ENCODE peak calls at places on chromosomes 16 and 17, in ten cellular contexts. O, C, X, I, Q, D, F, A, U and P are unnamed samples.
A peak's percentile ranks its signal among the peaks of the same experiment; 100 is the strongest.

GRCh38 chr16:1455190-1456171 is 11.1 kb upstream of the CCDC154 start:
- DNase-seq in O (no peak), C (no peak), X (no peak), I (no peak), Q (no peak), D (no peak), F (no peak), A (no peak), U (peak; percentile 44), P (no peak)

GRCh38 chr16:75062135-75062943 is 54.2 kb downstream of the LDHD start:
- DNase-seq in O (no peak), C (peak; percentile 55), X (no peak), I (no peak), Q (no peak), D (no peak), F (no peak), A (no peak), U (peak; percentile 82), P (no peak)

GRCh38 chr17:16072031-16072430 is 72.4 kb downstream of the TTC19 start:
- DNase-seq in O (no peak), C (no peak), X (no peak), I (no peak), Q (no peak), D (no peak), F (no peak), A (no peak), U (no peak), P (no peak)

GRCh38 chr16:81401035-81401950 is 43.3 kb upstream of the CMIP start:
- DNase-seq in O (no peak), C (no peak), X (no peak), I (no peak), Q (no peak), D (no peak), F (no peak), A (no peak), U (no peak), P (no peak)

GRCh38 chr16:64627288-64627687 is 494.6 kb downstream of the CDH11 start:
- DNase-seq in O (no peak), C (no peak), X (no peak), I (no peak), Q (no peak), D (no peak), F (no peak), A (peak; percentile 31), U (no peak), P (no peak)

GRCh38 chr17:14792751-14793150 is 472.4 kb downstream of the PMP22 start:
- DNase-seq in O (no peak), C (peak; percentile 23), X (no peak), I (no peak), Q (no peak), D (no peak), F (no peak), A (no peak), U (no peak), P (no peak)

GRCh38 chr16:77213542-77214108 is 14.4 kb downstream of the SYCE1L start:
- DNase-seq in O (no peak), C (no peak), X (no peak), I (no peak), Q (no peak), D (no peak), F (no peak), A (no peak), U (no peak), P (no peak)

GRCh38 chr16:51465026-51465425 is 314.0 kb upstream of the SALL1 start:
- DNase-seq in O (no peak), C (no peak), X (no peak), I (no peak), Q (no peak), D (no peak), F (no peak), A (no peak), U (no peak), P (no peak)

GRCh38 chr17:38324732-38325131 is 19.0 kb downstream of the GPR179 start:
- DNase-seq in O (no peak), C (no peak), X (no peak), I (no peak), Q (no peak), D (no peak), F (no peak), A (no peak), U (no peak), P (no peak)

GRCh38 chr17:80023261-80024205 is 12.1 kb downstream of the TBC1D16 start:
- DNase-seq in O (no peak), C (peak; percentile 40), X (no peak), I (peak; percentile 55), Q (no peak), D (no peak), F (no peak), A (no peak), U (peak; percentile 55), P (no peak)

GRCh38 chr17:63943745-63944144 is 11.6 kb upstream of the CD79B start:
- DNase-seq in O (no peak), C (no peak), X (no peak), I (no peak), Q (no peak), D (no peak), F (no peak), A (no peak), U (no peak), P (no peak)
- TF ChIP-seq CTCF in O (no peak), C (no peak), X (peak; percentile 15), I (no peak), Q (no peak), D (peak; percentile 64), F (no peak), A (peak; percentile 39), U (no peak), P (no peak)

GRCh38 chr17:45333702-45334092 is 16.9 kb upstream of the MAP3K14 start:
- DNase-seq in O (no peak), C (no peak), X (no peak), I (no peak), Q (no peak), D (no peak), F (no peak), A (no peak), U (no peak), P (no peak)

GRCh38 chr17:45334701-45335677 is 18.2 kb upstream of the MAP3K14 start:
- DNase-seq in O (no peak), C (no peak), X (no peak), I (no peak), Q (no peak), D (no peak), F (no peak), A (no peak), U (no peak), P (no peak)

GRCh38 chr17:45334231-45334630 is 17.4 kb upstream of the MAP3K14 start:
- DNase-seq in O (no peak), C (no peak), X (no peak), I (no peak), Q (no peak), D (no peak), F (no peak), A (no peak), U (no peak), P (no peak)

GRCh38 chr17:45332989-45333701 is 16.3 kb upstream of the MAP3K14 start:
- DNase-seq in O (no peak), C (no peak), X (no peak), I (no peak), Q (no peak), D (peak; percentile 54), F (no peak), A (no peak), U (no peak), P (peak; percentile 47)

GRCh38 chr17:45332505-45332904 is 15.7 kb upstream of the MAP3K14 start:
- DNase-seq in O (no peak), C (no peak), X (no peak), I (no peak), Q (no peak), D (no peak), F (no peak), A (no peak), U (no peak), P (no peak)
- TF ChIP-seq CTCF in O (no peak), C (no peak), X (no peak), I (no peak), Q (no peak), D (no peak), F (no peak), A (no peak), U (no peak), P (no peak)

GRCh38 chr17:76369804-76370203 is 14.6 kb upstream of the SPHK1 start:
- DNase-seq in O (no peak), C (no peak), X (no peak), I (no peak), Q (no peak), D (no peak), F (peak; percentile 51), A (no peak), U (peak; percentile 70), P (no peak)

GRCh38 chr17:76371656-76372628 is 12.5 kb upstream of the SPHK1 start:
- DNase-seq in O (no peak), C (no peak), X (no peak), I (no peak), Q (no peak), D (no peak), F (no peak), A (no peak), U (no peak), P (no peak)

GRCh38 chr17:76367647-76368046 is 13.9 kb upstream of the PRPSAP1 start:
- DNase-seq in O (no peak), C (no peak), X (no peak), I (no peak), Q (no peak), D (no peak), F (no peak), A (no peak), U (no peak), P (no peak)

GRCh38 chr17:76368545-76368944 is 14.8 kb upstream of the PRPSAP1 start:
- DNase-seq in O (no peak), C (no peak), X (no peak), I (no peak), Q (no peak), D (no peak), F (no peak), A (no peak), U (no peak), P (no peak)

GRCh38 chr17:76370261-76370993 is 14.0 kb upstream of the SPHK1 start:
- DNase-seq in O (peak; percentile 50), C (peak; percentile 85), X (no peak), I (no peak), Q (no peak), D (no peak), F (peak; percentile 54), A (no peak), U (peak; percentile 90), P (no peak)
- TF ChIP-seq CTCF in O (peak; percentile 68), C (peak; percentile 10), X (peak; percentile 18), I (no peak), Q (no peak), D (no peak), F (peak; percentile 55), A (no peak), U (peak; percentile 76), P (no peak)

DNA sequence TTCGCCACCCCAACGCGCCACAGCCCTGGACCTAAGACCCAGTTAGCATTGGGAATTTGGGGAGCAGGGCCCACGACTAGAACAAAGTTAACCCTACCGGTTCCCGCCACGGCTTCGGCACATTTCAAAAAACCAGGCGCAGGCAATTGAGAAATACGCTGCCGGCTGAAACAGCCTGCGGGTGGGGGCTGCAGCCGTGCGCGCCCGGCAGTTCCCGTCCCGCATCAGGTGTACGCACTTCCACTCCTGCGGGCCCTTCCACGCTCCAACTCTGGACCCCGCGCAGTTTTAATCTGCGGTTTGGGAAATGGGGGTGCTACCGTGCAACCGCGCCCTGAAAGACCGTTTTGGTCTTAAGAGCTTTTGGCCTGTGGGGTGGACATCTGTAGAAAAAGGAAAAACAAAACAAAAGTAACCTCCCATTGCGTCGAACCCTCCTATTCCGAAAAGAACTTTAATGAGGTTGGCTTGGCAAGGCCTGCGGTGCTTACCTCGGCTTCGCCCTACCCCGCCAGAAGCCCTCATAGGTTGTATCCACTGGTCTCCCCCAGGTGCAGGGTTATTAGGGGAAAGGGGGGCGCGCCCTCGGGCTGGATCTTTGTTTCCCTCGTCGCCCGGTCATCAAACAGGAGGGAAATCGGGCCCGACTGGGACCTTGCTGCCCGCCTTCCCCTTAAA is 7.1 kb downstream of the IRX5 start:
- DNase-seq in O (no peak), C (no peak), X (no peak), I (no peak), Q (no peak), D (no peak), F (no peak), A (no peak), U (no peak), P (no peak)
- TF ChIP-seq CTCF in O (no peak), C (no peak), X (no peak), I (no peak), Q (no peak), D (no peak), F (no peak), A (no peak), U (peak; percentile 6), P (no peak)